ENCODE peak calls at places on chromosomes 11 and 22, in ten cellular contexts. K is left ventricle myocardium superior; D is stimulated activated CD8-positive, alpha-beta memory T cell treated with anti-CD3 and anti-CD28 coated beads, Interleukin-7, amount 100 ng/mL, for 24 hours; M is activated CD8-positive, alpha-beta T cell treated with anti-CD3 and anti-CD28 coated beads for 36 hours; O is NCI-H446 treated with DMSO at 0.1 percent for 48 hours; N is WTC11; J is endothelial cell; U is pancreas; F is left colon; H is lower lobe of right lung. E is an unnamed sample.

GRCh38 chr11:103532133-103532788 is 423.0 kb downstream of the DYNC2H1 start:
- DNase-seq in K (no peak), D (no peak), M (no peak), O (no peak), N (no peak), J (no peak), U (no peak), F (no peak), H (no peak), E (no peak)

GRCh38 chr11:22340803-22341581 is 2.8 kb downstream of the SLC17A6 start:
- DNase-seq in K (no peak), D (no peak), M (no peak), O (no peak), N (peak), J (peak), U (no peak), F (no peak), H (no peak), E (no peak)

GRCh38 chr11:44607987-44608386 is 42.5 kb downstream of the CD82 start:
- DNase-seq in K (no peak), D (no peak), M (no peak), O (no peak), N (no peak), J (no peak), U (no peak), F (no peak), H (no peak), E (no peak)

GRCh38 chr11:8354622-8355417 is 91.1 kb upstream of the LMO1 start:
- DNase-seq in K (no peak), D (no peak), M (no peak), O (peak), N (no peak), J (no peak), U (no peak), F (no peak), H (no peak), E (peak)

GRCh38 chr11:31408205-31408604 is 38.5 kb downstream of the DNAJC24 start:
- DNase-seq in K (no peak), D (no peak), M (no peak), O (no peak), N (no peak), J (no peak), U (no peak), F (no peak), H (no peak), E (no peak)

GRCh38 chr11:132263875-132264274 is 893.5 kb downstream of the NTM start:
- DNase-seq in K (no peak), D (no peak), M (no peak), O (no peak), N (no peak), J (no peak), U (no peak), F (no peak), H (no peak), E (no peak)

GRCh38 chr11:74179234-74180126 is 8.4 kb downstream of the PPME1 start:
- DNase-seq in K (no peak), D (no peak), M (no peak), O (no peak), N (no peak), J (no peak), U (no peak), F (no peak), H (no peak), E (no peak)

GRCh38 chr11:121595717-121596156 is 143.0 kb upstream of the SORL1-AS1 start:
- DNase-seq in K (no peak), D (no peak), M (no peak), O (no peak), N (no peak), J (no peak), U (no peak), F (no peak), H (peak), E (no peak)

GRCh38 chr11:119584193-119585037 is 144.6 kb downstream of the NECTIN1 start:
- DNase-seq in K (peak), D (no peak), M (peak), O (no peak), N (peak), J (peak), U (peak), F (peak), H (peak), E (peak)

GRCh38 chr11:134844838-134845237 is 432.8 kb upstream of the B3GAT1 start:
- DNase-seq in K (no peak), D (no peak), M (no peak), O (no peak), N (no peak), J (no peak), U (no peak), F (no peak), H (no peak), E (no peak)

GRCh38 chr11:93085097-93085496 is 112.7 kb downstream of the SLC36A4 start:
- DNase-seq in K (no peak), D (no peak), M (no peak), O (peak), N (no peak), J (no peak), U (no peak), F (no peak), H (no peak), E (no peak)

GRCh38 chr11:109077340-109077927 is 344.6 kb upstream of the C11orf87 start:
- DNase-seq in K (no peak), D (no peak), M (no peak), O (no peak), N (no peak), J (no peak), U (no peak), F (no peak), H (no peak), E (peak)

GRCh38 chr11:91796999-91797398 is 427.6 kb upstream of the FAT3 start:
- DNase-seq in K (no peak), D (no peak), M (no peak), O (peak), N (no peak), J (no peak), U (no peak), F (no peak), H (no peak), E (no peak)

GRCh38 chr11:61598886-61599868 is 18.3 kb upstream of the SYT7 start:
- DNase-seq in K (peak), D (no peak), M (no peak), O (no peak), N (peak), J (no peak), U (no peak), F (no peak), H (no peak), E (no peak)

GRCh38 chr22:45240810-45241631 is at the start of gene KIAA0930:
- DNase-seq in K (peak), D (peak), M (peak), O (no peak), N (peak), J (peak), U (peak), F (peak), H (peak), E (peak)

GRCh38 chr11:128691802-128692749 is 1.8 kb upstream of the FLI1 start:
- DNase-seq in K (peak), D (no peak), M (no peak), O (no peak), N (peak), J (peak), U (no peak), F (peak), H (no peak), E (no peak)

GRCh38 chr11:133893381-133893780 is 48.1 kb upstream of the SPATA19 start:
- DNase-seq in K (no peak), D (no peak), M (no peak), O (no peak), N (no peak), J (no peak), U (no peak), F (no peak), H (no peak), E (no peak)

E was measured in SJCRH30.